ENCODE peak calls at places on chromosomes 4 and X, in seven cellular contexts. A, W, F, N, Y, B and I are unnamed samples.

GRCh38 chrX:9770319-9770718 is 4.7 kb upstream of the GPR143 start:
- DNase-seq in B (no peak), A (peak), Y (no peak), W (no peak), N (no peak), F (peak), I (no peak)

GRCh38 chrX:12080265-12080664 is 58.0 kb upstream of the FRMPD4 start:
- DNase-seq in B (no peak), A (peak), N (no peak), F (peak), W (peak), Y (no peak), I (no peak)

GRCh38 chr4:170198742-170199141 is 109.0 kb upstream of the AADAT start:
- DNase-seq in B (no peak), A (peak), W (no peak), Y (no peak), F (no peak), N (no peak), I (no peak)

GRCh38 chr4:84852081-84852480 is 114.4 kb downstream of the WDFY3 start:
- DNase-seq in F (peak), B (no peak), W (no peak), A (no peak), Y (no peak), N (no peak), I (no peak)

GRCh38 chrX:40368611-40369061 is 212.1 kb upstream of the ATP6AP2 start:
- DNase-seq in B (no peak), W (no peak), N (no peak), A (no peak), F (no peak), Y (no peak), I (no peak)

GRCh38 chrX:115337735-115338134 is 48.2 kb downstream of the LUZP4 start:
- DNase-seq in Y (no peak), A (no peak), F (peak), N (peak), B (no peak), W (no peak), I (no peak)

GRCh38 chr4:71380721-71381120 is 41.9 kb downstream of the SLC4A4 start:
- DNase-seq in A (no peak), F (peak), W (peak), N (no peak), B (no peak), Y (no peak), I (no peak)

GRCh38 chrX:123976671-123977316 is 15.3 kb downstream of the STAG2 start:
- DNase-seq in N (no peak), F (peak), W (peak), A (peak), B (no peak), Y (no peak), I (no peak)

GRCh38 chr4:7287274-7287917 is 95.1 kb downstream of the SORCS2 start:
- DNase-seq in B (no peak), F (no peak), W (no peak), A (no peak), Y (no peak), N (no peak), I (no peak)

GRCh38 chrX:30951003-30951402 is 61.9 kb upstream of the TAB3 start:
- DNase-seq in B (no peak), W (no peak), F (no peak), Y (no peak), N (no peak), A (no peak), I (no peak)

GRCh38 chr4:108878781-108879180 is 115.9 kb upstream of the ETNPPL start:
- DNase-seq in F (no peak), B (no peak), W (no peak), Y (no peak), N (no peak), A (no peak), I (no peak)

GRCh38 chrX:129520151-129520550 is 3.1 kb downstream of the SMARCA1 start:
- DNase-seq in Y (no peak), F (no peak), W (no peak), B (no peak), N (no peak), A (no peak), I (no peak)

GRCh38 chr4:78768447-78769177 is 7.5 kb upstream of the BMP2K start:
- DNase-seq in Y (no peak), W (no peak), B (no peak), A (no peak), N (no peak), F (peak), I (peak)

GRCh38 chrX:42505057-42505456 is 272.9 kb downstream of the PPP1R2C start:
- DNase-seq in A (no peak), Y (no peak), F (no peak), B (no peak), W (no peak), N (no peak), I (no peak)

GRCh38 chr4:80492761-80493160 is 157.2 kb downstream of the CFAP299 start:
- DNase-seq in B (peak), W (no peak), Y (peak), N (no peak), A (no peak), F (no peak), I (peak)

GRCh38 chrX:18490816-18491215 is 65.4 kb downstream of the CDKL5 start:
- DNase-seq in B (no peak), W (no peak), Y (no peak), F (no peak), N (no peak), A (no peak), I (no peak)

GRCh38 chr4:170008376-170008775 is 17.8 kb downstream of the MFAP3L start:
- DNase-seq in W (no peak), F (peak), Y (no peak), B (no peak), N (no peak), A (no peak), I (no peak)

GRCh38 chrX:130626521-130626920 is 224.7 kb downstream of the RBMX2 start:
- DNase-seq in F (no peak), B (no peak), A (no peak), Y (no peak), W (no peak), N (no peak), I (no peak)

GRCh38 chrX:9647475-9647874 is 118.2 kb downstream of the GPR143 start:
- DNase-seq in B (no peak), Y (no peak), W (no peak), F (no peak), A (no peak), N (no peak), I (no peak)

GRCh38 chr4:15754323-15754722 is 23.8 kb upstream of the CD38 start:
- DNase-seq in Y (no peak), A (no peak), W (no peak), F (peak), N (no peak), B (peak), I (no peak)

GRCh38 chrX:132737743-132738142 is 220.7 kb downstream of the HS6ST2 start:
- DNase-seq in W (no peak), F (no peak), N (no peak), A (no peak), B (peak), Y (no peak), I (no peak)

GRCh38 chr4:27366424-27366823 is 505.8 kb downstream of the STIM2 start:
- DNase-seq in N (no peak), A (no peak), B (no peak), W (no peak), Y (no peak), F (peak), I (no peak)

GRCh38 chrX:2434764-2435163 is 66.0 kb downstream of the DHRSX start:
- DNase-seq in B (no peak), Y (no peak), F (no peak), N (no peak), A (no peak), W (no peak), I (no peak)

GRCh38 chr4:95869961-95870500 is 30.1 kb downstream of the PDHA2 start:
- DNase-seq in B (no peak), A (no peak), N (no peak), Y (no peak), F (no peak), W (no peak), I (no peak)

GRCh38 chrX:48498374-48498809 is 10.4 kb upstream of the PORCN start:
- DNase-seq in W (no peak), B (no peak), Y (no peak), F (peak), N (no peak), A (no peak), I (no peak)

GRCh38 chrX:56232221-56233082 is at the start of gene KLF8:
- DNase-seq in N (peak), F (no peak), W (no peak), Y (peak), B (no peak), A (no peak), I (peak)

GRCh38 chrX:148298737-148299136 is 201.7 kb upstream of the AFF2 start:
- DNase-seq in Y (no peak), F (no peak), N (no peak), A (no peak), B (no peak), W (no peak), I (no peak)

GRCh38 chrX:49163555-49164419 is 1.2 kb downstream of the MAGIX start:
- DNase-seq in B (peak), A (peak), Y (peak), N (peak), F (peak), W (peak), I (peak)

GRCh38 chr4:13541720-13542576 is 2.4 kb downstream of the NKX3-2 start:
- DNase-seq in N (no peak), Y (no peak), A (no peak), F (no peak), W (no peak), B (no peak), I (peak)

GRCh38 chr4:178070155-178070554 is 627.9 kb upstream of the AGA start:
- DNase-seq in A (no peak), Y (no peak), F (no peak), W (no peak), N (no peak), B (no peak), I (no peak)

GRCh38 chrX:56788717-56789122 is 59.7 kb downstream of the NBDY start:
- DNase-seq in N (no peak), Y (no peak), F (no peak), B (peak), A (peak), W (no peak), I (peak)

GRCh38 chr4:87624698-87625097 is 16.4 kb downstream of the DSPP start:
- DNase-seq in N (no peak), B (no peak), A (peak), F (no peak), W (no peak), Y (no peak), I (no peak)

GRCh38 chrX:38701073-38701472 is 100.2 kb upstream of the MID1IP1 start:
- DNase-seq in N (no peak), Y (no peak), F (no peak), B (no peak), W (no peak), A (no peak), I (no peak)

GRCh38 chrX:139093201-139093600 is 381.7 kb upstream of the FGF13 start:
- DNase-seq in Y (no peak), F (no peak), W (no peak), A (no peak), B (no peak), N (no peak), I (no peak)